ENCODE peak calls at places on chromosomes 7 and 10, in six cellular contexts. F is tibial nerve, P is suprapubic skin, N is IMR-90, D is stomach, J is psoas muscle. R is an unnamed sample.

GRCh38 chr7:97959046-97959445 is 30.9 kb downstream of the OCM2 start:
- DNase-seq in P (no peak), D (no peak), J (no peak), N (no peak), F (no peak), R (no peak)

GRCh38 chr10:23155166-23155565 is 36.9 kb upstream of the PTF1A start:
- DNase-seq in P (no peak), J (no peak), F (no peak), D (no peak), N (no peak), R (no peak)

GRCh38 chr10:10007972-10008371 is 1009.7 kb upstream of the CELF2 start:
- DNase-seq in J (no peak), P (no peak), N (no peak), F (no peak), D (no peak), R (no peak)

GRCh38 chr7:84113906-84114875 is 80.4 kb downstream of the SEMA3A start:
- DNase-seq in D (no peak), F (no peak), J (no peak), P (no peak), N (no peak), R (no peak)

GRCh38 chr10:104406715-104407517 is 53.3 kb downstream of the CFAP58 start:
- DNase-seq in N (peak; percentile 50), P (no peak), J (no peak), F (no peak), D (no peak), R (no peak)

GRCh38 chr7:43618073-43618472 is 35.2 kb downstream of the STK17A start:
- DNase-seq in N (no peak), D (no peak), P (no peak), F (no peak), J (no peak), R (no peak)

GRCh38 chr7:70415179-70415972 is 716.6 kb upstream of the GALNT17 start:
- DNase-seq in P (no peak), J (no peak), N (no peak), D (no peak), F (no peak), R (no peak)

GRCh38 chr7:151309306-151309705 is 32.3 kb upstream of the NUB1 start:
- DNase-seq in P (no peak), J (no peak), F (no peak), N (peak; percentile 80), D (no peak), R (no peak)

GRCh38 chr10:97718659-97719142 is 5.2 kb downstream of the MARVELD1 start:
- DNase-seq in N (no peak), P (peak; percentile 92), D (peak; percentile 85), J (no peak), F (peak; percentile 72), R (peak; percentile 66)

GRCh38 chr10:102394079-102394800 is 1.3 kb upstream of the NFKB2 start:
- DNase-seq in P (peak; percentile 98), D (peak; percentile 96), J (peak; percentile 96), N (peak; percentile 95), F (peak; percentile 82), R (peak; percentile 90)

GRCh38 chr10:127027786-127028185 is 122.6 kb downstream of the DOCK1 start:
- DNase-seq in N (no peak), F (no peak), D (no peak), P (no peak), J (no peak), R (no peak)

GRCh38 chr7:17472518-17472917 is 174.1 kb downstream of the AHR start:
- DNase-seq in J (no peak), P (no peak), D (no peak), F (no peak), N (no peak), R (no peak)

GRCh38 chr7:100968031-100968430 is 1.3 kb upstream of the MUC12 start:
- DNase-seq in P (no peak), F (no peak), N (no peak), D (no peak), J (no peak), R (no peak)

GRCh38 chr7:129073738-129074137 is 18.8 kb upstream of the TNPO3 start:
- DNase-seq in N (no peak), F (no peak), D (no peak), P (no peak), J (no peak), R (no peak)
- H3K4me1 ChIP-seq in N (no peaks in the 10 kb centered on the region), F (no peaks in the 10 kb centered on the region), D (no peaks in the 10 kb centered on the region), P (no peaks in the 10 kb centered on the region), J (no peaks in the 10 kb centered on the region), R (no peaks in the 10 kb centered on the region)

GRCh38 chr10:31876616-31877352 is 51.8 kb downstream of the ARHGAP12 start:
- DNase-seq in J (no peak), N (no peak), D (no peak), F (no peak), P (no peak), R (no peak)
- TF ChIP-seq CTCF in J (no peak), N (no peak), D (no peak), F (no peak), P (no peak), R (no peak)

GRCh38 chr7:64223366-64223765 is 4.9 kb upstream of the ZNF679 start:
- DNase-seq in D (no peak), F (no peak), N (no peak), J (no peak), P (no peak), R (no peak)
- H3K9me3 ChIP-seq in D (peaks cover 94% of the 10 kb centered on the region), F (peaks cover 19% of the 10 kb centered on the region), N (peaks cover 23% of the 10 kb centered on the region), J (peaks cover 26% of the 10 kb centered on the region), P (peaks cover 47% of the 10 kb centered on the region), R (peaks cover 12% of the 10 kb centered on the region)

DNA sequence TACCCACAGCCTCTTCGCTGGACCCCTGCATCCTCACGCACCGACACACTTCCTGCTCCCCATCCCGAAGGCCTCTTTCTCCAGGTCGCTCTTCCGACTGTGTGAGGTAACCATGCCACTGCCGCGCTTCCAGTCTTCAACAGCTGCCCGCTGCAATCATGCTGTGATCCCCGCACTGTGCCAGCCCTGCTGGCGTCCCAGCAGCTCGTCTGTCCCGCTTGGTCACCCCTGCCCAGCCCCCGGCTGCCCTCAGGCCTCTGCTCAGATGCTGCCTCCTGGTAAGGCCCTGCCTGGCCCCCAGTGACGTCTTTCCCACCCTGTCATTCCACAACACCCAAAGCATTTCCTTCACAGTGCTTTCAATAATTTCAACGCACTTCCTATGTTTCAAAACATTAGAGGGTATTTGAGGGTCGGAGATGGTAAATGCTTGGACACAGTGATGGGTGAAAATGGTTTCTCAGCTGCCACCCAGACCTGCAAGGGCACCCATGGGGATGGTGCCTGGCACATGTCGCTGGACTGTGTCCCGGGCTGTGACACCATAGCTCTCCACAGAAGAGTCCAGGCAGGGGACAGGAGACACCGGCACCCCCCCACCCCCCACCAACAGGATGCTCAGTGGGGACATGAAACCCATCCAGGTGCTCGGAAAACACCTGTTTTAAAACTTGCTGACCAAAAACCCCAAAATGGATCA is 125.2 kb downstream of the MAD1L1 start:
- DNase-seq in P (no peak), D (no peak), J (no peak), N (no peak), F (no peak), R (peak; percentile 40)
- H3K4me1 ChIP-seq in P (peaks cover 35% of the 10 kb centered on the region), D (peaks cover 43% of the 10 kb centered on the region), J (peaks cover 36% of the 10 kb centered on the region), N (peaks cover 47% of the 10 kb centered on the region), F (peaks cover 66% of the 10 kb centered on the region), R (peaks cover 34% of the 10 kb centered on the region)

GRCh38 chr10:90193240-90193985 is 492.0 kb downstream of the KIF20B start:
- DNase-seq in P (no peak), F (no peak), N (peak; percentile 43), D (no peak), J (no peak), R (no peak)
- TF ChIP-seq CTCF in P (no peak), F (no peak), N (no peak), D (no peak), J (no peak), R (no peak)

GRCh38 chr10:89954787-89955566 is 253.6 kb downstream of the KIF20B start:
- DNase-seq in F (no peak), J (no peak), D (no peak), N (no peak), P (no peak), R (no peak)

GRCh38 chr10:89952314-89952713 is 250.9 kb downstream of the KIF20B start:
- DNase-seq in F (no peak), P (no peak), N (no peak), D (no peak), J (no peak), R (no peak)
- H3K9me3 ChIP-seq in F (no peaks in the 10 kb centered on the region), P (no peaks in the 10 kb centered on the region), N (no peaks in the 10 kb centered on the region), D (no peaks in the 10 kb centered on the region), J (no peaks in the 10 kb centered on the region), R (no peaks in the 10 kb centered on the region)

GRCh38 chr7:139094596-139094995 is 14.9 kb downstream of the ZC3HAV1 start:
- DNase-seq in P (no peak), J (no peak), D (no peak), F (no peak), N (peak; percentile 7), R (no peak)
- H3K4me1 ChIP-seq in P (peaks cover 20% of the 10 kb centered on the region), J (peaks cover 2% of the 10 kb centered on the region), D (peaks cover 54% of the 10 kb centered on the region), F (peaks cover 35% of the 10 kb centered on the region), N (peaks cover 2% of the 10 kb centered on the region), R (peaks cover 8% of the 10 kb centered on the region)

R was measured in gastrocnemius medialis.